ENCODE peak calls at places on chromosomes 13 and 19, in four cellular contexts. J, Z, C and I are unnamed samples.
A peak's percentile ranks its signal among the peaks of the same experiment; 100 is the strongest.

GRCh38 chr13:40116008-40116407 is 460.5 kb downstream of the COG6 start:
- DNase-seq in Z (no peak), J (peak; percentile 72), C (no peak), I (no peak)

GRCh38 chr13:103615778-103616177 is 549.6 kb upstream of the SLC10A2 start:
- DNase-seq in Z (no peak), C (no peak), J (no peak), I (no peak)

GRCh38 chr19:41298327-41298964 is 11.5 kb upstream of the CCDC97 start:
- DNase-seq in Z (no peak), C (no peak), J (no peak), I (no peak)

GRCh38 chr13:79485014-79485441 is 4.1 kb downstream of the NDFIP2 start:
- DNase-seq in Z (no peak), C (no peak), J (peak; percentile 77), I (no peak)

GRCh38 chr13:42405665-42406390 is 133.9 kb downstream of the AKAP11 start:
- DNase-seq in C (peak; percentile 60), Z (no peak), J (peak; percentile 10), I (no peak)

GRCh38 chr19:19943848-19944582 is 43.3 kb downstream of the ZNF93 start:
- DNase-seq in J (no peak), Z (no peak), C (no peak), I (no peak)

GRCh38 chr13:111488466-111489132 is 168.2 kb downstream of the TEX29 start:
- DNase-seq in Z (no peak), C (no peak), J (no peak), I (no peak)

GRCh38 chr19:31285744-31286143 is 63.5 kb downstream of the TSHZ3 start:
- DNase-seq in J (no peak), C (no peak), Z (no peak), I (no peak)

GRCh38 chr13:73268306-73268705 is 209.5 kb downstream of the KLF5 start:
- DNase-seq in C (no peak), J (peak; percentile 96), Z (peak; percentile 73), I (no peak)

GRCh38 chr19:1363599-1363998 is 20.1 kb upstream of the NDUFS7 start:
- DNase-seq in J (no peak), Z (no peak), C (peak; percentile 18), I (no peak)

GRCh38 chr19:30006206-30006605 is 64.2 kb downstream of the URI1 start:
- DNase-seq in Z (no peak), J (no peak), C (no peak), I (no peak)

GRCh38 chr13:99931462-99931861 is 40.1 kb downstream of the ZIC5 start:
- DNase-seq in C (no peak), J (no peak), Z (no peak), I (no peak)

GRCh38 chr19:39765091-39766076 is 13.3 kb upstream of the LEUTX start:
- DNase-seq in C (no peak), J (peak; percentile 57), Z (peak; percentile 63), I (no peak)

GRCh38 chr13:26045123-26045522 is 6.7 kb downstream of the SHISA2 start:
- DNase-seq in C (no peak), Z (no peak), J (no peak), I (no peak)

GRCh38 chr19:16078311-16078758 is 2.0 kb downstream of the TPM4 start:
- DNase-seq in Z (peak; percentile 68), J (peak; percentile 67), C (no peak), I (no peak)

GRCh38 chr13:53507741-53508140 is 479.1 kb downstream of the OLFM4 start:
- DNase-seq in Z (no peak), C (no peak), J (no peak), I (no peak)